ENCODE peak calls at places on chromosomes 7 and 10, in eight cellular contexts. T is cardiac fibroblast, R is Calu3, N is brain microvascular endothelial cell, G is nephron progenitor cell, J is cardiac muscle cell, H is uterus, Z is coronary artery. X is an unnamed sample.

GRCh38 chr7:36441344-36442022 is 51.8 kb downstream of the ANLN start:
- DNase-seq in H (no peak), G (no peak), Z (no peak), J (no peak), T (no peak), N (no peak), R (no peak), X (no peak)

GRCh38 chr10:77975086-77975666 is 48.6 kb upstream of the DLG5 start:
- DNase-seq in N (no peak), T (no peak), Z (no peak), G (no peak), J (no peak), R (no peak), H (no peak), X (no peak)

GRCh38 chr7:50142421-50143113 is 49.5 kb upstream of the ZPBP start:
- DNase-seq in N (peak; percentile 17), T (peak; percentile 54), J (peak; percentile 43), Z (no peak), G (peak; percentile 12), R (peak; percentile 29), H (no peak), X (peak; percentile 51)

GRCh38 chr10:34908472-34908871 is 93.4 kb upstream of the PARD3 start:
- DNase-seq in G (no peak), J (no peak), R (no peak), T (peak; percentile 52), N (peak; percentile 38), Z (no peak), H (peak; percentile 30), X (peak; percentile 68)

GRCh38 chr7:9939171-9939570 is 1034.5 kb upstream of the PHF14 start:
- DNase-seq in Z (no peak), R (no peak), N (no peak), H (no peak), J (no peak), T (no peak), G (no peak), X (peak; percentile 17)

GRCh38 chr7:7699370-7699769 is 19.0 kb downstream of the RPA3 start:
- DNase-seq in T (no peak), H (no peak), R (no peak), J (no peak), N (no peak), G (no peak), Z (no peak), X (no peak)

GRCh38 chr10:117222552-117223412 is 18.1 kb upstream of the SLC18A2 start:
- DNase-seq in J (no peak), R (no peak), Z (no peak), T (no peak), H (no peak), G (no peak), N (no peak), X (no peak)

GRCh38 chr10:30493609-30494530 is 59.9 kb downstream of the MAP3K8 start:
- DNase-seq in T (peak; percentile 87), N (peak; percentile 68), G (no peak), J (no peak), R (no peak), H (peak; percentile 18), Z (no peak), X (no peak)

GRCh38 chr10:70480254-70480861 is 1.8 kb downstream of the PALD1 start:
- DNase-seq in J (no peak), R (no peak), Z (no peak), N (no peak), T (no peak), G (no peak), H (no peak), X (no peak)

GRCh38 chr7:45601816-45602540 is 27.8 kb downstream of the ADCY1 start:
- DNase-seq in Z (peak; percentile 24), J (no peak), N (no peak), G (no peak), H (no peak), R (no peak), T (no peak), X (no peak)

GRCh38 chr7:6166443-6166871 is 106.0 kb downstream of the CYTH3 start:
- DNase-seq in J (no peak), Z (no peak), H (no peak), G (peak; percentile 34), T (no peak), N (no peak), R (no peak), X (no peak)

GRCh38 chr10:71475243-71475871 is 78.6 kb downstream of the CDH23 start:
- DNase-seq in T (no peak), Z (no peak), R (no peak), H (peak; percentile 55), N (no peak), J (no peak), G (peak; percentile 53), X (no peak)

GRCh38 chr10:114024876-114025609 is 18.6 kb upstream of the ADRB1 start:
- DNase-seq in Z (no peak), G (no peak), N (no peak), T (peak; percentile 41), J (no peak), R (no peak), H (no peak), X (peak; percentile 33)

GRCh38 chr7:141071260-141071854 is 2.5 kb upstream of the TMEM178B start:
- DNase-seq in G (peak; percentile 64), T (peak; percentile 22), R (peak; percentile 43), Z (no peak), J (peak; percentile 59), N (no peak), H (peak; percentile 23), X (peak; percentile 15)

GRCh38 chr10:84478155-84478554 is 149.8 kb downstream of the CCSER2 start:
- DNase-seq in J (no peak), Z (no peak), R (no peak), H (no peak), T (peak; percentile 74), N (no peak), G (no peak), X (no peak)

GRCh38 chr10:32131388-32131787 is 75.2 kb upstream of the KIF5B start:
- DNase-seq in N (no peak), G (no peak), H (no peak), R (no peak), Z (no peak), T (no peak), J (no peak), X (no peak)

GRCh38 chr10:32132357-32132756 is 76.1 kb upstream of the KIF5B start:
- DNase-seq in R (no peak), Z (no peak), N (no peak), J (no peak), T (no peak), H (no peak), G (peak; percentile 14), X (no peak)

GRCh38 chr10:32125023-32125422 is 68.8 kb upstream of the KIF5B start:
- DNase-seq in N (no peak), R (no peak), T (no peak), Z (no peak), J (no peak), H (no peak), G (no peak), X (no peak)

GRCh38 chr10:32130788-32131187 is 74.6 kb upstream of the KIF5B start:
- DNase-seq in J (no peak), Z (no peak), N (no peak), T (no peak), R (no peak), H (no peak), G (no peak), X (no peak)
- TF ChIP-seq CTCF in J (no peak), Z (no peak), N (no peak), T (no peak), R (no peak), H (no peak), G (no peak), X (no peak)

GRCh38 chr10:122845783-122846332 is at the start of gene CUZD1:
- DNase-seq in J (no peak), G (no peak), R (no peak), T (no peak), N (no peak), H (no peak), Z (no peak), X (no peak)
- TF ChIP-seq CTCF in J (no peak), G (no peak), R (no peak), T (no peak), N (no peak), H (no peak), Z (no peak), X (no peak)

GRCh38 chr7:93461350-93461749 is 113.2 kb downstream of the CALCR start:
- DNase-seq in Z (no peak), G (no peak), J (no peak), R (no peak), T (no peak), H (no peak), N (no peak), X (no peak)
- TF ChIP-seq CTCF in Z (no peak), G (no peak), J (no peak), R (no peak), T (no peak), H (no peak), N (no peak), X (no peak)

GRCh38 chr10:5976689-5977470 is 463 bp downstream of the IL15RA start:
- DNase-seq in G (peak; percentile 68), T (peak; percentile 59), J (peak; percentile 42), H (peak; percentile 66), N (no peak), Z (no peak), R (peak; percentile 61), X (peak; percentile 37)

GRCh38 chr10:5975641-5976473 is 1.5 kb downstream of the IL15RA start:
- DNase-seq in H (peak; percentile 71), J (no peak), R (no peak), G (no peak), Z (no peak), T (peak; percentile 15), N (no peak), X (no peak)

GRCh38 chr10:5973069-5973468 is 4.3 kb downstream of the IL15RA start:
- DNase-seq in H (no peak), T (no peak), N (no peak), R (no peak), Z (no peak), J (no peak), G (no peak), X (no peak)

GRCh38 chr10:5981529-5981928 is 4.2 kb upstream of the IL15RA start:
- DNase-seq in G (no peak), R (no peak), T (no peak), N (no peak), Z (no peak), H (no peak), J (no peak), X (no peak)

GRCh38 chr10:5977471-5978370 is at the start of gene IL15RA:
- DNase-seq in Z (peak; percentile 85), J (peak; percentile 74), G (peak; percentile 65), T (peak; percentile 52), N (peak; percentile 25), H (peak; percentile 73), R (peak; percentile 92), X (peak; percentile 61)
- TF ChIP-seq CTCF in Z (no peak), J (no peak), G (no peak), T (no peak), N (no peak), H (peak; percentile 35), R (no peak), X (no peak)

GRCh38 chr10:100817268-100817839 is 72.0 kb downstream of the PAX2 start:
- DNase-seq in H (no peak), J (peak; percentile 52), G (no peak), T (no peak), Z (no peak), R (no peak), N (no peak), X (no peak)
- TF ChIP-seq CTCF in H (no peak), J (no peak), G (peak; percentile 37), T (no peak), Z (no peak), R (no peak), N (no peak), X (no peak)

GRCh38 chr7:30003098-30003497 is 13.5 kb upstream of the SCRN1 start:
- DNase-seq in N (no peak), H (no peak), R (no peak), T (no peak), J (no peak), Z (no peak), G (no peak), X (no peak)
- TF ChIP-seq CTCF in N (no peak), H (no peak), R (no peak), T (no peak), J (no peak), Z (no peak), G (no peak), X (no peak)